ENCODE peak calls at places on chromosomes 6 and 20, in five cellular contexts. U is thyroid gland, J is testis, H is A549, Q is IMR-90. Z is an unnamed sample.
A peak's percentile ranks its signal among the peaks of the same experiment; 100 is the strongest.

GRCh38 chr6:36368921-36369880 is 18.3 kb downstream of the ETV7 start:
- DNase-seq in H (no peak), U (no peak), Q (peak; percentile 83), J (no peak), Z (peak; percentile 1)

GRCh38 chr6:10720229-10720959 is 2.5 kb upstream of the TMEM14C start:
- DNase-seq in H (no peak), J (peak; percentile 48), Q (peak; percentile 17), U (peak; percentile 19), Z (peak; percentile 48)

GRCh38 chr6:151209071-151209831 is 30.5 kb upstream of the AKAP12 start:
- DNase-seq in H (no peak), U (peak; percentile 15), J (peak; percentile 40), Q (peak; percentile 20), Z (no peak)

GRCh38 chr6:12024715-12025434 is 12.8 kb downstream of the HIVEP1 start:
- DNase-seq in U (no peak), J (no peak), Q (peak; percentile 95), H (no peak), Z (no peak)

GRCh38 chr6:110491644-110492317 is 15.4 kb upstream of the SLC22A16 start:
- DNase-seq in H (no peak), J (no peak), U (no peak), Q (peak; percentile 61), Z (no peak)

GRCh38 chr20:59583428-59584277 is 20.7 kb upstream of the PHACTR3 start:
- DNase-seq in Q (no peak), J (peak; percentile 67), U (no peak), H (no peak), Z (peak; percentile 28)

GRCh38 chr6:35599761-35600658 is 87.3 kb upstream of the TULP1 start:
- DNase-seq in U (no peak), Q (peak; percentile 48), J (no peak), H (no peak), Z (no peak)

GRCh38 chr6:26249709-26249958 is 115.4 kb upstream of the BTN3A2 start:
- DNase-seq in U (no peak), H (no peak), J (no peak), Q (no peak), Z (no peak)

GRCh38 chr6:109690373-109690739 is 646 bp downstream of the AK9 start:
- DNase-seq in J (peak; percentile 77), Q (no peak), U (peak; percentile 82), H (peak; percentile 4), Z (peak; percentile 66)

GRCh38 chr20:62064788-62065668 is 653 bp downstream of the TAF4 start:
- DNase-seq in H (no peak), U (peak; percentile 28), Q (no peak), J (no peak), Z (no peak)

GRCh38 chr6:36848658-36849441 is 9.6 kb upstream of the CPNE5 start:
- DNase-seq in Q (no peak), H (no peak), J (peak; percentile 94), U (peak; percentile 76), Z (no peak)

GRCh38 chr6:50128420-50129005 is 78.8 kb upstream of the DEFB112 start:
- DNase-seq in Q (peak; percentile 24), J (no peak), U (no peak), H (peak; percentile 1), Z (no peak)

DNA sequence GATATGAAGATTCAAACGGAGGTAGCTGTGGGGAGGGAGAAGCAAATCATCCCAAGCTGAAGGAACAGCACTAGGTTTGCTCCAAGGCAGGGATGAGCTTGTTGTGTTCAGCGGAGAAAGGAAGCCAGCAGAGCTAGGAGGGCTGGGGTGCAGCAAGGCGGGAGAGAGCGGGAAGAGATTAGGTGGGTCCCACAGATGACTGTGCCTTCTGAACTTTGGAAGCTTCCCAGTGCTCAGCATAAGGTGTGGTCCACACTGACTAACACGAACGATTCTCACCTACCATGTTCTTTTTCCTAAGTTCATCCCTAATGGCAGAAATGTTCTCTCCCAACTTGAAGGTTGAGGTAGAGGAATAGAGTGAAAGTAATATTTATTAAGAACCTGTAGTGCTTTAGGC is 1.2 kb downstream of the RAE1 start:
- DNase-seq in Q (no peak), H (no peak), U (no peak), J (no peak), Z (no peak)
- H3K4me3 ChIP-seq in Q (no peak overlapping the region), H (peak overlapping the region; percentile 95), U (no peak overlapping the region), J (no peak overlapping the region), Z (no peak overlapping the region)

GRCh38 chr20:63979549-63980316 is at the start of gene SAMD10:
- DNase-seq in Q (peak; percentile 53), H (no peak), U (peak; percentile 54), J (peak; percentile 52), Z (no peak)

GRCh38 chr20:63976980-63977391 is 2.5 kb downstream of the SAMD10 start:
- DNase-seq in H (no peak), U (no peak), J (no peak), Q (no peak), Z (peak; percentile 23)

GRCh38 chr20:63979221-63979548 is 257 bp downstream of the SAMD10 start:
- DNase-seq in U (no peak), Q (no peak), H (no peak), J (no peak), Z (no peak)

GRCh38 chr20:63977392-63978276 is 1.8 kb downstream of the SAMD10 start:
- DNase-seq in H (peak; percentile 60), J (no peak), U (no peak), Q (peak; percentile 88), Z (no peak)

DNA sequence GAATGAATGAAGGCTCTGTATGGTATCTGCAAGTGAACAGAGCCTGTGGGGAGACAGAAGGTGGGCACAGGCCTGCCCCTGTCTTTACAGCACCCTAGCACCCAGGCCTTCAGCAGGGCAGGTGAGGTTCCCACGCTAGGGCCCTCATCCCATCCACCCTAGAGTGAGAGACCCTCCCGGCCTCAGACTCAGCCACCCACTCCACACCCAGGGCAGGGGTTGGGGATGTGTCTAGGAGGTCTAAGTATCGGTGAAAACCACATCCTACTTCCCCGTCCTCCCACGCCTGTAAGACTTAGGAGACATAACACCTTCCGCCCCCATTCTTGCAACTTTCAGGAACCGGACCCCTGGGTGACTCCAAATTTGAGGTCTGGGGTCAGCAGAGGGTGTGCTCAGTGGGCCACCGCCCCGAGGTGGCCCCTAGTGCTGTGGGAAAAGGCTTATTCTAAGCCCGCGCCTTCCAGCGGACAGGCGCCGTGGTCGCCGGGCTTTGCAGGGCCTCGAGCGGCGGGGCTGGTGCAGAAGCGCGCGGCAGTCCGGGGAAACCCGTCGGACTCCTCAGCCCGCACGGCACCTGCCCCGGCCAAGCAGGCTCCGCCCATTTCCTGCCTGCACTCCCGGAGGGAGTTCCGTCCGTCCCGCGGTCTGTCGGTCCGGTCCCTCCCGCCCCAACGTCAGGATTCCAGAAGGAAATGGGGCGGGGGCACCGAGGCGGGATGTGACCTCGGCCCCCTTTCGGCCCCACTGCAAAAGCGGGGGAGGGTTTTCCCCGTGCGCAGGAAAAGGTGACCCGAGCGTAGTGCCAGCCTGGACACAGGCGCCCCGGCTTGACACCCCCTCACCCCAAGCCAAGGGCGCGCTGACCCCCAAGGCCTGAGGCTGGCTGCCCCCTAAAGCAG is 872 bp downstream of the SAMD10 start:
- DNase-seq in H (no peak), U (peak; percentile 89), Q (peak; percentile 43), J (peak; percentile 72), Z (peak; percentile 75)
- TF ChIP-seq POLR2A in H (no peak), U (peak; percentile 55), Q (no peak), J (no peak), Z (no peak)

DNA sequence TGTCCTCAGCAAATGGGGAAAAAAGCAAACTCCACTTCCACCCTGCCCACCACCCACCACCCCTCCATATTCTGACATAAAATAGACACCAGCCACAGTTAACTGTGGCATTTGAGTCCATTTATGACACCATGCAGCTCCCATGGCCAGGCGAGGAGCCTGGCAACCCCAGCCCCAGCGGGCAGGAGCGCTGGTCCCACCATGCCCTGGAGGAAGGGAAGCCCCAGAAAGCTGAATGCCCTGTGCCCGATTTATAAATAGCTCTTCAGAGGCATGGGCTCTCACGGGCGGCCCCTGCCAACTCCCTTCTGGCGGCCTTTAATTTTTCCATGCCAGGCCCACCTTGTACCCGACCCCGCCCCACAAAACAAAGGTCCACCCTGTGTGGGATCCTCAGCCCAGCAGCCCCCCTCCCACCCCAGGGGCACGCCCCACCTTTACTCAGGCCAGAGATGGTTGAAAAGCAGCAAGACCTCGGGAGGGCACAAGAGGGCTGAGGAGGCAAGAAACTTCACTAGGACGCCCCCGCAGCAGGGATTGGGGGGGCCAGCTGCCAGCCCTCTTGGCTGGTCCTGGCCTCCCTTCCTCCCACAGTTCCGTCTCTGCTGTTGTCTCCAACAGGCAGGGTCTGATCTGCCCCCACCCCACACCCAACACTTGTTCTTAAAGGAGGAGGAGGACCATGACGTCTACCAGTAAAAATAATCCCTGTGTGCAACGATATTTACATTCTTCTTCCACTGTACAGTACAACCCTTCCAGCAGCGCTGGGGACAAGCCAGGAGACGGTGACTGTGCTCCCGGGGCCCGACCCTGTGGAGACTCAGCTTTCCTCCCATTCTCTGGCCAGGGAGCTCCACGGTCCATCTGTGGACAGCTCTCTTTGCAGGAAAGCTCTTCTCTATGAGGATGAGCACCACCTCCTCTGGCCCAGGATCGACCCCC is 115.6 kb upstream of the CDYL start:
- DNase-seq in J (no peak), U (no peak), H (no peak), Q (peak; percentile 51), Z (no peak)
- H3K4me3 ChIP-seq in J (no peak overlapping the region), U (no peak overlapping the region), H (no peak overlapping the region), Q (no peak overlapping the region), Z (no peak overlapping the region)

DNA sequence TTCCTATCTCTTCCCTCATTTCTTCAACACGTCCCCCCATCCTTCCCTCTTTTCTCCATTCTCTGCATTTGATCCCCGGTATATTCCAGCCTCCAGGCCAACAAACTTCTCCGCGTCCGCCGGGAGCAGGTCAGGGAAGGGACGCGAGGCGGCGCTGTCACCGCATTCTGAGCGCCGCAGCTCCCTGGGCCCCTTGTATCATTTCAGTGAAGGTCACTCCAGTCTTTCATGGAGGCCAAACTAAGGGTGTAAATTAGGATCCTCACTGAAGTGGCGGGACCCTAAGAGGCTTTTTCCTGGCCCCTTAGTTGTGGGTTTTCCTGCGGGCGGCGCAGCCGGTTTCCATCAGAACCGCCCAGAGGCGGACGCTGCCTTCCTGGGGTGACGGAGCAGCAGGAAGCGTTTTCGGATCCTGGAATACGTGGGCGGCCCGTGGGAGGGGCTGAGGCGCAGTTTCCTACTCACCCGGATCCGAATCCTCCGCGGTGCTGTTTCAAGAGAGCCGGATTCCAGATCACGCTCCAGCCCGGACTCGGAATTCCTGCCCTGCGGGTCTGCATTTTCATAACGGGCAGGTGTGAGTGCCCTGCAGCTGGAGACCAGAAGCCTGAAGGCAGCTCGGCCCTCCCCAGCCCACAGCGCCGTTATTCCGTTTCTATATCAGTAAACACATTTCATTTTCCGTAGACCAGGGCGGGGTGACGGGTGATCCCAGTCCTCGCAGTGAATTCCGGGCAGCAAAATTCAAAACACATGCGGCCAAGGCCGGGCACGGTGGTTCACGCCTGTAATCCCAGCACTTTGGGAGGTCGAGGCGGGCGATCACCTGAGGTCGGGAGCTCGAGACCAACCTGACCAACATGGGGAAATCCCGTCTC is 3.6 kb upstream of the MICA start:
- DNase-seq in H (peak; percentile 88), U (peak; percentile 94), J (peak; percentile 94), Q (peak; percentile 80), Z (peak; percentile 95)
- TF ChIP-seq POLR2A in H (peak; percentile 45), U (peak; percentile 76), J (no peak), Q (peak; percentile 22), Z (no peak)

DNA sequence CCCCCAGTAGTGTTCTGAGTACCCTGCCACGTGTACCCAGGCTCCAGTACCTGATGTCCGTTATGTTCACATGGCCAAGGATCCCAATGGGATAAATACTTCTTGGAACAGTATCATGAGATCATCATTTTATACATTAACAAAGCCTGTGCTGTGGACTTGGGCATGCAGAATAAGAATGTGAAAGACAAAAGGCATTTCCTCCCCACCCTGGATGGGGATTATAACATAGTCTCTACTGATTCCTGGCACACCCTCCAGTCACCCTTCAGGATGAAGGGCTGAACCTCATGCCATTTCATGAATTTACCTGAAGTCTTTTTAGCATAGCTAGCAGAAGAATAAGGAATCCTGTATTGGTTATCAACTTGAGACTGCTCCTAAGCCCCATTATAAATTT is 2.8 kb downstream of the TNFRSF21 start:
- DNase-seq in J (no peak), U (no peak), Q (no peak), H (no peak), Z (no peak)
- H3K4me3 ChIP-seq in J (no peak overlapping the region), U (no peak overlapping the region), Q (no peak overlapping the region), H (no peak overlapping the region), Z (no peak overlapping the region)

GRCh38 chr6:20403080-20403765 is 1.5 kb downstream of the E2F3 start:
- DNase-seq in U (peak; percentile 89), H (peak; percentile 91), J (peak; percentile 88), Q (peak; percentile 74), Z (peak; percentile 92)
- TF ChIP-seq POLR2A in U (peak; percentile 51), H (peak; percentile 42), J (no peak), Q (no peak), Z (no peak)

Z was measured in adrenal gland.